ENCODE peak calls at places on chromosomes 5 and 9, in seven cellular contexts. P is transverse colon; Z is CD4-positive, CD25-positive, alpha-beta regulatory T cell; S is tibial nerve; C is SJSA1; I is Karpas-422; Y is H7. N is an unnamed sample.

GRCh38 chr5:99955006-99955405 is 580.2 kb upstream of the FAM174A start:
- DNase-seq in P (no peak), Z (no peak), S (no peak), C (no peak), I (no peak), Y (no peak), N (no peak)

GRCh38 chr5:174549254-174549653 is 175.1 kb upstream of the MSX2 start:
- DNase-seq in P (no peak), Z (no peak), S (no peak), C (no peak), I (peak; percentile 16), Y (no peak), N (no peak)

GRCh38 chr5:60196382-60197113 is 303.0 kb upstream of the PDE4D start:
- DNase-seq in P (no peak), Z (no peak), S (peak; percentile 14), C (peak; percentile 54), I (no peak), Y (no peak), N (peak; percentile 93)

GRCh38 chr9:23635276-23635675 is 190.8 kb downstream of the ELAVL2 start:
- DNase-seq in P (no peak), Z (no peak), S (no peak), C (no peak), I (no peak), Y (no peak), N (peak; percentile 18)

GRCh38 chr5:55308254-55308836 is 556 bp downstream of the MTREX start:
- DNase-seq in P (peak; percentile 13), Z (peak; percentile 4), S (no peak), C (no peak), I (peak; percentile 74), Y (no peak), N (no peak)

GRCh38 chr5:39977231-39977630 is 552.5 kb upstream of the DAB2 start:
- DNase-seq in P (no peak), Z (no peak), S (no peak), C (no peak), I (no peak), Y (no peak), N (no peak)

GRCh38 chr9:69936427-69936826 is 107.2 kb upstream of the MAMDC2 start:
- DNase-seq in P (no peak), Z (no peak), S (no peak), C (no peak), I (no peak), Y (no peak), N (peak; percentile 60)

GRCh38 chr9:99531313-99531712 is 290.4 kb upstream of the NR4A3 start:
- DNase-seq in P (no peak), Z (no peak), S (no peak), C (no peak), I (no peak), Y (no peak), N (no peak)

GRCh38 chr9:19087601-19088000 is 15.1 kb downstream of the HAUS6 start:
- DNase-seq in P (no peak), Z (no peak), S (no peak), C (no peak), I (no peak), Y (no peak), N (peak; percentile 42)

GRCh38 chr5:56815657-56816545 is 552 bp downstream of the MAP3K1 start:
- DNase-seq in P (peak; percentile 51), Z (peak; percentile 33), S (no peak), C (peak; percentile 45), I (peak; percentile 71), Y (peak; percentile 84), N (peak; percentile 25)

GRCh38 chr9:126763130-126763764 is 41.6 kb upstream of the ZBTB43 start:
- DNase-seq in P (no peak), Z (no peak), S (no peak), C (no peak), I (peak; percentile 66), Y (peak; percentile 64), N (peak; percentile 25)

GRCh38 chr5:178273665-178274541 is 41.3 kb upstream of the PHYKPL start:
- DNase-seq in P (no peak), Z (no peak), S (no peak), C (no peak), I (no peak), Y (no peak), N (no peak)

GRCh38 chr5:15009420-15009819 is 137.8 kb upstream of the ANKH start:
- DNase-seq in P (no peak), Z (no peak), S (no peak), C (peak; percentile 54), I (no peak), Y (no peak), N (peak; percentile 71)

GRCh38 chr9:95460627-95461164 is 56.1 kb downstream of the PTCH1 start:
- DNase-seq in P (no peak), Z (no peak), S (no peak), C (peak; percentile 56), I (no peak), Y (no peak), N (no peak)

GRCh38 chr9:95459867-95460626 is 56.7 kb downstream of the PTCH1 start:
- DNase-seq in P (no peak), Z (no peak), S (no peak), C (peak; percentile 84), I (no peak), Y (no peak), N (no peak)

GRCh38 chr9:95457769-95458168 is 59.0 kb downstream of the PTCH1 start:
- DNase-seq in P (no peak), Z (no peak), S (no peak), C (peak; percentile 87), I (no peak), Y (no peak), N (peak; percentile 42)

GRCh38 chr9:95459218-95459617 is 57.6 kb downstream of the PTCH1 start:
- DNase-seq in P (no peak), Z (no peak), S (no peak), C (no peak), I (no peak), Y (no peak), N (no peak)

DNA sequence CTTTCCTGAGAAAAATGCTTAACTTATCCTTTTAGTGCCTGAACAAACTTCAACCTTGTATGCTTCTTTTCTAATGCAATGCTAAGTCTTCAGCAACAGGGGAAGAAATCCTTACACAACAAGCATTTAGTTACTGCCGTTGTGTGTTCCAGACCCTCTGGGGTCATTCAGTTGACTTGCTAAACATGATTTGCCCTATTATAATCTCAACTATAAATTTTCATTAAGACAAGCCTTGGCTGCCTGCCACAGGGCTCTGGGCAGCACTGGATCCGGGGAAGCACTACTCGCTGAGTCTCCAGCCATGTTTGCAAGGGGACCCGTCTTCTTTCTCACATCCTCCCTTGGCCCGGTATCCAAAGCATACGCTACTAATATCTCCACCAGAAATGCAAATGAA is 58.1 kb downstream of the PTCH1 start:
- DNase-seq in P (no peak), Z (no peak), S (no peak), C (no peak), I (no peak), Y (no peak), N (no peak)
- H3K36me3 ChIP-seq in P (peaks cover 4% of the 10 kb centered on the region), Z (peaks cover 26% of the 10 kb centered on the region), S (peaks cover 72% of the 10 kb centered on the region), C (peaks cover 86% of the 10 kb centered on the region), I (peaks cover 4% of the 10 kb centered on the region), Y (peaks cover 13% of the 10 kb centered on the region), N (no peaks in the 10 kb centered on the region)

GRCh38 chr5:72436796-72437471 is 70.3 kb downstream of the ZNF366 start:
- DNase-seq in P (no peak), Z (no peak), S (no peak), C (no peak), I (peak; percentile 59), Y (no peak), N (no peak)
- H3K36me3 ChIP-seq in P (no peaks in the 10 kb centered on the region), Z (no peaks in the 10 kb centered on the region), S (no peaks in the 10 kb centered on the region), C (no peaks in the 10 kb centered on the region), I (no peaks in the 10 kb centered on the region), Y (no peaks in the 10 kb centered on the region), N (no peaks in the 10 kb centered on the region)

DNA sequence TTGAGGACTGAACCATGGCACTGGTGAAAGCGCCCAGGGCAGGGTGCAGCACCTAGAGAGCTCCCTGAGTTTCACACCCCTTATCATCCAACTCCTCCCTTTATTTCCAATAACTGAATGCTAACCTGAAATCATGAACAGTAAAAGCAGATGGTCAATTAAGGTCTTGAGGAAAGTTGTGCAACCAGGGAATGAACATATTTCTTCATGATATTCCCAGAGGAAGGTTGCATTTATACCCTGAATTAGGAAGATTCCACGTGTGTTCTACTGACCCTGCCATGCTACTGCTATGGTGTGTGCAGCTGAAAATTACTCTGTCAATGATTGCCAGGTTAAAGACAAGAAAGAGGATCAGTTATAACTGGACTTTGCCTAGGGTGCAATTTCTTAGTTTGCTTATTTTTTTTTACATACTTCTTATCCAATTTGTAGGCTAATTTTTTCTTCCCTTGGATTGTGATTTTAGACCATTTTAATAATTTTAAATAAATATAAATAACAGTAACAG is 319.8 kb downstream of the SEMA5A start:
- DNase-seq in P (no peak), Z (no peak), S (no peak), C (no peak), I (no peak), Y (no peak), N (no peak)
- H3K36me3 ChIP-seq in P (no peaks in the 10 kb centered on the region), Z (no peaks in the 10 kb centered on the region), S (no peaks in the 10 kb centered on the region), C (no peaks in the 10 kb centered on the region), I (no peaks in the 10 kb centered on the region), Y (no peaks in the 10 kb centered on the region), N (no peaks in the 10 kb centered on the region)

GRCh38 chr9:136676297-136676794 is 10.9 kb downstream of the AGPAT2 start:
- DNase-seq in P (no peak), Z (no peak), S (no peak), C (no peak), I (no peak), Y (peak; percentile 68), N (no peak)
- H3K36me3 ChIP-seq in P (peaks cover 13% of the 10 kb centered on the region), Z (peaks cover 2% of the 10 kb centered on the region), S (peaks cover 45% of the 10 kb centered on the region), C (no peaks in the 10 kb centered on the region), I (no peaks in the 10 kb centered on the region), Y (no peaks in the 10 kb centered on the region), N (no peaks in the 10 kb centered on the region)

DNA sequence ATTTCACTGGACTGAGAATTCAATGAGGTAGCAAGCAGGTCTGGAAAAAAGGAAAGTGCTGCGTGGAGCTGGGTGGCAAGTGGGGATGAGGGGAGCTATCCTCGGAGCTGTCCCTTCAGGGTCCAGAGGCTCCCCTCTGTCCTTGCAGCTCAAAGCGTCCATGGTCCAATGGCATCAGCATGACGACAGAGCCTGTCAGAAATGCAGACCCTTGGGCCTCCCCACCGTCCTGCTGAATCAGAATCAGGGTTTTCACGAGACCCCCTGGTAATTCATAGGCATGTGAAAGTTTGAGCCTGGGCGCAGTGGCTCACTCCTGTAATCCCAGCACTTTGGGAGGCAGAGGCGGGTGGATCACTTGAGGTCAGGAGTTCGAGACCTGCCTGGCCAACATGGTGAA is 5.5 kb downstream of the HIGD2A start:
- DNase-seq in P (no peak), Z (no peak), S (no peak), C (no peak), I (no peak), Y (no peak), N (no peak)
- H3K36me3 ChIP-seq in P (peaks cover 10% of the 10 kb centered on the region), Z (peaks cover 26% of the 10 kb centered on the region), S (peaks cover 68% of the 10 kb centered on the region), C (peaks cover 76% of the 10 kb centered on the region), I (no peaks in the 10 kb centered on the region), Y (no peaks in the 10 kb centered on the region), N (peaks cover 4% of the 10 kb centered on the region)

DNA sequence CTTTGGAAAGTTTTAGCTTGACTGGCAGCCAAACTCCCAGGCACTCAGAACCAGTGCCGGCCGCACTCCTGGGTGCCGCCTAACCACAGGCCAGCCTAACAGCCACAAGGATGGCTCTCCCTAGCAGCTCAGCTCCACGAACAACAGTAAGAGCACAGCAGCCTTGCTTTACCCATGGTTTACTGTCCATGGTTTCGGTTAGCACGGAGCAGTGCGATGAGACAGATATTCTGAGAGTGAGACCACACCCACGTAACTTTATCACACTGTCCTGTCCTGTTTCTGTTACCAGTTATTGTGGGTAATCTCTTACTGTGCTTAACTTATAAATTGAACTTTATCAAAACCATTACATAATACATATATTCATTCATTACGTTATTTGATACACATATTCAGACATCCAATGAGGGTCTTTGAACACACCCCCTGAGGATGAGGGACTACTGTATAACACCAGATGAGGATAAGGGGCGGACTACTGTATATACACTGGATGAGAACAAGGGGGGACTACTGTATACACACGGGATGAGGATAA is 12.4 kb downstream of the CLPTM1L start:
- DNase-seq in P (no peak), Z (no peak), S (no peak), C (no peak), I (peak; percentile 56), Y (no peak), N (no peak)
- H3K36me3 ChIP-seq in P (peaks cover 28% of the 10 kb centered on the region), Z (peaks cover 75% of the 10 kb centered on the region), S (peaks cover 86% of the 10 kb centered on the region), C (peaks cover 71% of the 10 kb centered on the region), I (peaks cover 5% of the 10 kb centered on the region), Y (peaks cover 25% of the 10 kb centered on the region), N (peaks cover 13% of the 10 kb centered on the region)